ENCODE peak calls at places on chromosomes 4 and X, in ten cellular contexts. I is esophagus muscularis mucosa, G is cardiac fibroblast, V is brain microvascular endothelial cell, Q is glutamatergic neuron, C is prostate gland, K is WERI-Rb-1, F is heart right ventricle, T is coronary artery, B is progenitor cell of endocrine pancreas. D is an unnamed sample.

GRCh38 chr4:174595141-174595929 is 73.0 kb upstream of the HPGD start:
- DNase-seq in I (no peak), G (no peak), V (no peak), Q (no peak), C (no peak), K (no peak), F (no peak), T (no peak), B (no peak), D (no peak)

GRCh38 chrX:18666614-18667013 is 5.3 kb downstream of the RS1 start:
- DNase-seq in I (no peak), G (no peak), V (no peak), Q (no peak), C (no peak), K (no peak), F (no peak), T (no peak), B (no peak), D (no peak)

GRCh38 chr4:102390438-102390837 is 45.2 kb upstream of the SLC39A8 start:
- DNase-seq in I (no peak), G (peak), V (peak), Q (no peak), C (no peak), K (no peak), F (no peak), T (no peak), B (no peak), D (no peak)

GRCh38 chrX:3516051-3516541 is 169.6 kb upstream of the MXRA5 start:
- DNase-seq in I (no peak), G (peak), V (peak), Q (no peak), C (no peak), K (no peak), F (no peak), T (no peak), B (no peak), D (no peak)

GRCh38 chr4:72568959-72569718 is at the start of gene ADAMTS3:
- DNase-seq in I (peak), G (peak), V (no peak), Q (peak), C (peak), K (peak), F (peak), T (peak), B (peak), D (peak)

GRCh38 chr4:148065069-148065468 is 333.2 kb downstream of the ARHGAP10 start:
- DNase-seq in I (no peak), G (peak), V (peak), Q (no peak), C (no peak), K (no peak), F (no peak), T (no peak), B (no peak), D (peak)

GRCh38 chrX:76454456-76454927 is 27.0 kb downstream of the MAGEE1 start:
- DNase-seq in I (no peak), G (peak), V (peak), Q (no peak), C (no peak), K (no peak), F (no peak), T (no peak), B (no peak), D (no peak)

GRCh38 chr4:86593726-86594558 is at the start of gene PTPN13:
- DNase-seq in I (peak), G (peak), V (peak), Q (peak), C (peak), K (peak), F (peak), T (peak), B (peak), D (peak)

GRCh38 chrX:82816572-82816971 is 691.5 kb upstream of the POU3F4 start:
- DNase-seq in I (no peak), G (no peak), V (no peak), Q (no peak), C (no peak), K (no peak), F (no peak), T (no peak), B (no peak), D (no peak)

GRCh38 chr4:973431-974397 is at the start of gene DGKQ:
- DNase-seq in I (peak), G (peak), V (peak), Q (peak), C (peak), K (peak), F (peak), T (peak), B (peak), D (peak)

GRCh38 chrX:16547644-16548043 is 102.3 kb upstream of the S100G start:
- DNase-seq in I (no peak), G (no peak), V (no peak), Q (no peak), C (no peak), K (no peak), F (no peak), T (no peak), B (no peak), D (no peak)

GRCh38 chr4:7391637-7392437 is 42.9 kb downstream of the PSAPL1 start:
- DNase-seq in I (no peak), G (no peak), V (no peak), Q (no peak), C (no peak), K (peak), F (no peak), T (peak), B (no peak), D (no peak)

GRCh38 chr4:6308890-6309643 is 39.4 kb downstream of the WFS1 start:
- DNase-seq in I (no peak), G (peak), V (no peak), Q (peak), C (no peak), K (peak), F (peak), T (no peak), B (peak), D (no peak)

GRCh38 chrX:66760648-66761047 is 121.8 kb upstream of the EDA2R start:
- DNase-seq in I (no peak), G (no peak), V (no peak), Q (no peak), C (no peak), K (no peak), F (no peak), T (no peak), B (no peak), D (no peak)

GRCh38 chrX:355329-356050 is 31.2 kb downstream of the PPP2R3B start:
- DNase-seq in I (no peak), G (no peak), V (no peak), Q (peak), C (no peak), K (no peak), F (no peak), T (no peak), B (no peak), D (no peak)

GRCh38 chrX:48540480-48540879 is 966 bp downstream of the TBC1D25 start:
- DNase-seq in I (no peak), G (no peak), V (no peak), Q (no peak), C (no peak), K (no peak), F (no peak), T (no peak), B (no peak), D (no peak)

GRCh38 chr4:1177274-1178141 is 5.1 kb upstream of the SPON2 start:
- DNase-seq in I (no peak), G (no peak), V (no peak), Q (no peak), C (no peak), K (peak), F (peak), T (no peak), B (no peak), D (no peak)

GRCh38 chrX:56248492-56248891 is 16.3 kb downstream of the KLF8 start:
- DNase-seq in I (no peak), G (peak), V (peak), Q (peak), C (peak), K (peak), F (peak), T (no peak), B (peak), D (peak)

GRCh38 chr4:87985097-87985886 is 9.8 kb downstream of the SPP1 start:
- DNase-seq in I (no peak), G (peak), V (peak), Q (peak), C (no peak), K (peak), F (peak), T (no peak), B (no peak), D (no peak)
- TF ChIP-seq CTCF in I (peak), G (peak), V (peak), Q (no peak), C (no peak), K (peak), F (no peak), T (peak), B (peak), D (peak)

GRCh38 chrX:39596437-39596836 is 501.3 kb downstream of the BCOR start:
- DNase-seq in I (no peak), G (no peak), V (no peak), Q (no peak), C (no peak), K (no peak), F (no peak), T (no peak), B (no peak), D (no peak)
- TF ChIP-seq CTCF in I (no peak), G (no peak), V (no peak), Q (no peak), C (no peak), K (no peak), F (no peak), T (no peak), B (no peak), D (no peak)

DNA sequence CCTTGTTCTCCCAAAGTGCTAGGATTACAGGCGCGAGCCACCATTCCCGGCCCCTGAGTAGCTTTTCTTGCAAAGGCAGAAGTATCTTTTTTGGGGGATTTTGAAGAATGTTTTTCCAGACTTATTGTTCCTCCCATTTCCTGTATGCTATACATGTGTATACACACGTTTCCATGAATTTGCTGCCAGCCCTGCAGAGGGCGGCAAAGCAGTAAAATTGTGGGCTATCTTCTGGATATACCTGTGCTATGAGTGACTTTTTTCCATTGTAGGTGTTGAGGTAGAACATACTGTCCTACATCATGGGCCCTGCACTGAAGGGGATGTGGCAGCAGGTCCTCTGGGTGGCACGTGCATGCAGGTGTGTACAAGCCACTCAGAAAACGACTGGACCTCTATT is 16.9 kb upstream of the MED28 start:
- DNase-seq in I (no peak), G (no peak), V (no peak), Q (peak), C (no peak), K (peak), F (no peak), T (no peak), B (no peak), D (no peak)
- TF ChIP-seq CTCF in I (no peak), G (peak), V (peak), Q (no peak), C (no peak), K (peak), F (no peak), T (no peak), B (peak), D (peak)

DNA sequence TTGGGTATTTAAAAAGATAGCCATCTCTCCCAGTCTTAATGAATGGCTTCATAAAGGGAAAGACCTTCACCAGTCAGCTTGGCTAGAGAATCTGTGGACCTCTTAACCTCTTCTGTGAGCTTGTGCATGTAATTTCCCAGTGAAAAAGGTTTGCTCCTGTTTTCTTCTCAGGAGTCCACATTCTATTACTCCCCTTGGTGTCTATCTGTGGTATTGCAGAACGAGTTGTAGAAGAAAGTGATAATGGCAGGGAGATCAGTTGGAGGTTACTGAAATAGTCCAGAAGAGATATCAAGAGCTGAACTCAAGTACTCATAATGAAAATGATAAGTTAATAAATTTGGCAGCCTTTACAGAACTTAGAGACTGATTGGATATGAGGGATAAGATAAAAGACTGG is 16.5 kb upstream of the VAMP7 start:
- DNase-seq in I (no peak), G (peak), V (no peak), Q (no peak), C (no peak), K (no peak), F (no peak), T (no peak), B (no peak), D (no peak)
- TF ChIP-seq CTCF in I (no peak), G (peak), V (no peak), Q (no peak), C (no peak), K (peak), F (no peak), T (no peak), B (no peak), D (no peak)

GRCh38 chr4:41819621-41820020 is 71.1 kb upstream of the PHOX2B start:
- DNase-seq in I (no peak), G (no peak), V (no peak), Q (no peak), C (no peak), K (no peak), F (no peak), T (no peak), B (no peak), D (no peak)

GRCh38 chr4:41815478-41815877 is 67.0 kb upstream of the PHOX2B start:
- DNase-seq in I (no peak), G (no peak), V (no peak), Q (no peak), C (no peak), K (no peak), F (no peak), T (no peak), B (no peak), D (no peak)

GRCh38 chr4:41820473-41820872 is 71.9 kb upstream of the PHOX2B start:
- DNase-seq in I (no peak), G (no peak), V (no peak), Q (no peak), C (no peak), K (no peak), F (no peak), T (no peak), B (no peak), D (no peak)

GRCh38 chr4:41814565-41814964 is 66.0 kb upstream of the PHOX2B start:
- DNase-seq in I (no peak), G (peak), V (peak), Q (peak), C (no peak), K (peak), F (peak), T (no peak), B (no peak), D (no peak)
- TF ChIP-seq CTCF in I (no peak), G (peak), V (peak), Q (no peak), C (no peak), K (peak), F (no peak), T (no peak), B (peak), D (peak)

D was measured in AG09319.